ENCODE peak calls at places on chromosomes 1 and 21, in six cellular contexts. E is K562, K is MCF 10A, M is fibroblast of pulmonary artery, W is uterus, Y is heart left ventricle. X is an unnamed sample.

GRCh38 chr1:33985166-33985565 is 121.3 kb downstream of the HMGB4 start:
- DNase-seq in E (no peak), K (peak; percentile 27), M (no peak), W (no peak), Y (peak; percentile 31), X (no peak)

GRCh38 chr1:145889722-145890121 is 4.1 kb upstream of the ANKRD35 start:
- DNase-seq in E (no peak), K (peak; percentile 43), M (no peak), W (no peak), Y (no peak), X (no peak)

GRCh38 chr1:37475380-37476086 is 1.2 kb downstream of the ZC3H12A start:
- DNase-seq in E (peak; percentile 47), K (peak; percentile 34), M (no peak), W (no peak), Y (no peak), X (no peak)

GRCh38 chr1:52727114-52727586 is 897 bp downstream of the ZYG11B start:
- DNase-seq in E (peak; percentile 56), K (peak; percentile 20), M (no peak), W (no peak), Y (no peak), X (no peak)

GRCh38 chr1:232629250-232630046 is 485 bp downstream of the SIPA1L2 start:
- DNase-seq in E (no peak), K (peak; percentile 50), M (peak; percentile 9), W (peak; percentile 31), Y (peak; percentile 24), X (peak; percentile 90)

GRCh38 chr1:151458936-151459330 is 361 bp downstream of the POGZ start:
- DNase-seq in E (peak; percentile 87), K (peak; percentile 82), M (peak; percentile 71), W (peak; percentile 66), Y (peak; percentile 75), X (no peak)

GRCh38 chr1:185996211-185996610 is 262.0 kb downstream of the HMCN1 start:
- DNase-seq in E (no peak), K (peak; percentile 96), M (peak; percentile 67), W (no peak), Y (peak; percentile 9), X (no peak)

GRCh38 chr1:89878256-89878655 is 57.4 kb downstream of the LRRC8D start:
- DNase-seq in E (no peak), K (no peak), M (no peak), W (no peak), Y (no peak), X (no peak)

GRCh38 chr1:181743878-181744312 is 260.6 kb downstream of the CACNA1E start:
- DNase-seq in E (no peak), K (peak; percentile 88), M (no peak), W (peak; percentile 17), Y (no peak), X (no peak)

GRCh38 chr1:193062698-193063463 is 3.5 kb downstream of the RO60 start:
- DNase-seq in E (no peak), K (no peak), M (peak; percentile 5), W (no peak), Y (no peak), X (no peak)

GRCh38 chr1:244319283-244320132 is 132.2 kb downstream of the ADSS2 start:
- DNase-seq in E (no peak), K (peak; percentile 91), M (peak; percentile 74), W (no peak), Y (no peak), X (no peak)

GRCh38 chr1:233738850-233739249 is 124.9 kb downstream of the KCNK1 start:
- DNase-seq in E (no peak), K (no peak), M (no peak), W (no peak), Y (no peak), X (no peak)

GRCh38 chr1:146032613-146033219 is 11.2 kb upstream of the HJV start:
- DNase-seq in E (peak; percentile 75), K (peak; percentile 77), M (peak; percentile 71), W (no peak), Y (no peak), X (no peak)

GRCh38 chr1:43980255-43981134 is 1.5 kb downstream of the B4GALT2 start:
- DNase-seq in E (no peak), K (peak; percentile 64), M (peak; percentile 36), W (no peak), Y (no peak), X (no peak)

GRCh38 chr21:30426732-30427131 is 1.0 kb upstream of the KRTAP13-3 start:
- DNase-seq in E (no peak), K (no peak), M (no peak), W (no peak), Y (no peak), X (no peak)

GRCh38 chr1:200969726-200970521 is 53.6 kb downstream of the KIF21B start:
- DNase-seq in E (no peak), K (peak; percentile 59), M (no peak), W (no peak), Y (no peak), X (no peak)
- TF ChIP-seq CTCF in E (peak; percentile 17), K (no peak), M (no peak), W (no peak), Y (no peak), X (peak; percentile 23)

GRCh38 chr1:31396633-31397351 is 16.2 kb upstream of the SERINC2 start:
- DNase-seq in E (peak; percentile 41), K (peak; percentile 86), M (peak; percentile 48), W (no peak), Y (no peak), X (no peak)

GRCh38 chr1:31397360-31398095 is 15.5 kb upstream of the SERINC2 start:
- DNase-seq in E (no peak), K (no peak), M (no peak), W (no peak), Y (no peak), X (no peak)

GRCh38 chr1:31398246-31398645 is 14.8 kb upstream of the SERINC2 start:
- DNase-seq in E (no peak), K (no peak), M (no peak), W (no peak), Y (no peak), X (no peak)

GRCh38 chr1:31393463-31393862 is 19.6 kb upstream of the SERINC2 start:
- DNase-seq in E (no peak), K (no peak), M (no peak), W (no peak), Y (no peak), X (no peak)

GRCh38 chr1:31394628-31395193 is 18.3 kb upstream of the SERINC2 start:
- DNase-seq in E (peak; percentile 86), K (peak; percentile 90), M (peak; percentile 72), W (peak; percentile 75), Y (peak; percentile 76), X (no peak)
- TF ChIP-seq CTCF in E (peak; percentile 92), K (peak; percentile 83), M (peak; percentile 81), W (peak; percentile 77), Y (peak; percentile 87), X (peak; percentile 97)

GRCh38 chr1:183675883-183676282 is 22.8 kb upstream of the APOBEC4 start:
- DNase-seq in E (no peak), K (no peak), M (no peak), W (no peak), Y (no peak), X (no peak)

GRCh38 chr1:183673605-183674150 is 20.6 kb upstream of the APOBEC4 start:
- DNase-seq in E (no peak), K (no peak), M (no peak), W (no peak), Y (no peak), X (no peak)

GRCh38 chr1:183675381-183675780 is 22.3 kb upstream of the APOBEC4 start:
- DNase-seq in E (no peak), K (no peak), M (no peak), W (no peak), Y (no peak), X (no peak)

GRCh38 chr1:183676515-183677189 is 23.5 kb upstream of the APOBEC4 start:
- DNase-seq in E (no peak), K (peak; percentile 37), M (peak; percentile 39), W (no peak), Y (no peak), X (no peak)

DNA sequence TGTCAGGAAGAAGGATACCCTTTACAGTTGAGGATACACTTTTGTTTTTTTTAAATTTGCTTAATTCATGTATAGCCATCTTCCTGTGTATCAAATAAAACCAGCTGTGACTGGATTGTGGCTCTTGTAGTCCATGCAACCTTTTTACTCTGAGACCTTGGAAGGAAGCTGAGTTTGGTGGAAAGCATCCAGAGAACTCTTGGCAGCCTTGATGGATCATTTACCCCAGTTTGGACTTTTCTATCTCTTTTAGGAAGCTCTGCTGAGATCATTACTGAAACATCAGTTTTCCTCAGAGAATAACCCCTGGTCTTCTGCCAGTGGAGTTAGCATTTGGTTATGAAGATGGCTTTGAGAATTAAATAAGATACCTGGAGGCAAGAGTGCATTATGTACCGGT is 21.2 kb upstream of the APOBEC4 start:
- DNase-seq in E (no peak), K (no peak), M (peak; percentile 54), W (peak; percentile 53), Y (peak; percentile 60), X (no peak)
- TF ChIP-seq CTCF in E (no peak), K (no peak), M (no peak), W (no peak), Y (no peak), X (no peak)

GRCh38 chr21:41868062-41868710 is 11.0 kb downstream of the PRDM15 start:
- DNase-seq in E (no peak), K (no peak), M (no peak), W (no peak), Y (no peak), X (no peak)
- TF ChIP-seq CTCF in E (no peak), K (no peak), M (no peak), W (no peak), Y (no peak), X (peak; percentile 19)

DNA sequence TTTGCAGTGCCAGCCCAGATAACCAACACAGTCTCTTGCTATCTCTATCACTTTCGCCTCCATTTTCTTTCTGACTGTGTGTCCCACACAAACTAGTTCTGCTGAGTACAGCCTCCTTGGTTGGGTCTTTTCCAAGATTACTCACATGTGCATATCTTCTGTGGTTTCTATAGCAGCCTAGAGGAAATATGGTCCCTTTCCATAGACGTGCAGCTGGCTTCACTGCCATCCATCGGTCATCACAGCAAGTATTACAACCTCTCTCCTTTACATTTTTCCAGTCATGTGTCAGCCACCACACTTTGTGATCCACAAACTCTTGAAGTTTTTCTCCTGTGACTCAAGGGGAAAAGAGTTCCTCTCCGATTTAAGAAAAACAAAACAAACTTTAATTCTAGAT is 893.4 kb upstream of the ADGRL4 start:
- DNase-seq in E (no peak), K (peak; percentile 37), M (peak; percentile 95), W (no peak), Y (no peak), X (no peak)
- TF ChIP-seq CTCF in E (no peak), K (no peak), M (peak; percentile 29), W (no peak), Y (no peak), X (peak; percentile 58)

DNA sequence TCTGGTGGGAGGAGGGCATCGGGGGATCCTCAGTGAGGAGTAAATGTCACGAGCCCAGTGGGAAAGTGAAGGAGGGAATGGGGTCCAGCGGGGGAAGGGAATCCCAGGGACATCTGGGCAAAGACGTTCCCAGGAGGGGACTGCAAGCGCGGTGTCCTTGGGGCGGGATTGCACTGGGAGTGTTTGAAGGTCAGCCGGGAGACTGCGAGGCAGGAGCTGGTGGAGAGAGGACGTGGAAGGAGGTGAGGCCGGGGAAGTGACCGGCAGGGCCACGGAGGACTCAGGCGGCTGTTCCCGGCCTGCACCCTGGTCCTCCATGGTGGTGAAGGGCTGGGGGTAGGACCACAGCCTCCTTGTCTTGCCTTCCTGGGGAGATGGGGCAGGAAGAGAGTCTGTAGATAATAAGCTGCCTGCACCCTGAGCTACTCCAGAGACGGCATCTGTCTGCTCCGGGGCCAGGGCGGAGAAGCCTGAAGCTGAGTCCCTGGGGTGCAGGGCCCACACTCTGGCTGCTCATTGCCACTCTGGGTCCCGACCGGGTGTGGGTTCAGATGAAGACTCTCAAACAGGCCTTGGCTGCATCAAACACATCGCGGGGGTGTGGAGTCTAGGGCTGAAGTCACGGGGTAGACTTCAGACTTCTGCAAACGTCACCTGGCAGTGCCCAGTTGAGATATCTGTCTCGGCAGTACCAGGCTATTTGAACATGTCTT is 264.8 kb downstream of the CAMTA1 start:
- DNase-seq in E (no peak), K (no peak), M (no peak), W (no peak), Y (no peak), X (no peak)
- TF ChIP-seq CTCF in E (no peak), K (no peak), M (no peak), W (no peak), Y (no peak), X (no peak)